ENCODE peak calls at places on chromosomes 7 and 10, in eight cellular contexts. P is heart left ventricle; O is esophagus muscularis mucosa; G is DND-41; J is cardiac muscle cell; S is ovary; L is prostate gland; E is CD8-positive, alpha-beta memory T cell. C is an unnamed sample.

GRCh38 chr10:78952018-78952417 is 116.7 kb upstream of the ZMIZ1 start:
- DNase-seq in P (no peak), O (no peak), G (no peak), J (no peak), S (no peak), L (no peak), E (no peak), C (no peak)

GRCh38 chr10:84668186-84668763 is 339.9 kb downstream of the CCSER2 start:
- DNase-seq in P (no peak), O (no peak), G (no peak), J (no peak), S (no peak), L (no peak), E (no peak), C (no peak)

GRCh38 chr10:112953760-112954159 is 3.7 kb downstream of the TCF7L2 start:
- DNase-seq in P (no peak), O (no peak), G (no peak), J (peak; percentile 63), S (no peak), L (no peak), E (no peak), C (no peak)

GRCh38 chr10:51700228-51700835 is 937 bp upstream of the CSTF2T start:
- DNase-seq in P (no peak), O (no peak), G (peak; percentile 19), J (peak; percentile 45), S (peak; percentile 59), L (peak; percentile 63), E (no peak), C (no peak)

GRCh38 chr7:104045183-104045582 is 55.7 kb upstream of the RELN start:
- DNase-seq in P (no peak), O (no peak), G (no peak), J (peak; percentile 2), S (no peak), L (no peak), E (no peak), C (no peak)

GRCh38 chr7:115477193-115477651 is 553.3 kb downstream of the TFEC start:
- DNase-seq in P (no peak), O (no peak), G (no peak), J (peak; percentile 47), S (peak; percentile 54), L (no peak), E (no peak), C (no peak)

GRCh38 chr10:79434816-79435215 is 10.6 kb downstream of the ZCCHC24 start:
- DNase-seq in P (no peak), O (no peak), G (no peak), J (peak; percentile 76), S (peak; percentile 77), L (no peak), E (no peak), C (no peak)

GRCh38 chr10:42953684-42954674 is 122.9 kb upstream of the RET start:
- DNase-seq in P (peak; percentile 20), O (peak; percentile 83), G (no peak), J (no peak), S (no peak), L (no peak), E (no peak), C (no peak)

GRCh38 chr7:34612671-34613070 is 45.3 kb upstream of the NPSR1 start:
- DNase-seq in P (no peak), O (no peak), G (no peak), J (peak; percentile 39), S (no peak), L (no peak), E (no peak), C (no peak)

GRCh38 chr7:94115316-94115715 is 111.2 kb upstream of the BET1 start:
- DNase-seq in P (no peak), O (no peak), G (no peak), J (peak; percentile 27), S (no peak), L (no peak), E (no peak), C (no peak)

GRCh38 chr7:73739387-73739767 is 775 bp upstream of the ABHD11 start:
- DNase-seq in P (peak; percentile 51), O (no peak), G (no peak), J (no peak), S (peak; percentile 52), L (no peak), E (no peak), C (no peak)

GRCh38 chr7:2063562-2064360 is 169.0 kb downstream of the MAD1L1 start:
- DNase-seq in P (no peak), O (no peak), G (no peak), J (peak; percentile 20), S (peak; percentile 44), L (no peak), E (no peak), C (no peak)

GRCh38 chr10:28738200-28738599 is 60.9 kb downstream of the BAMBI start:
- DNase-seq in P (no peak), O (no peak), G (peak; percentile 5), J (no peak), S (no peak), L (no peak), E (no peak), C (no peak)

GRCh38 chr7:5630670-5631069 is 150.8 kb downstream of the RNF216 start:
- DNase-seq in P (peak; percentile 29), O (no peak), G (no peak), J (no peak), S (no peak), L (no peak), E (peak; percentile 48), C (no peak)

GRCh38 chr7:101865031-101865824 is 47.8 kb downstream of the CUX1 start:
- DNase-seq in P (no peak), O (no peak), G (no peak), J (no peak), S (no peak), L (no peak), E (no peak), C (no peak)

GRCh38 chr10:61958311-61958710 is 56.8 kb downstream of the ARID5B start:
- DNase-seq in P (no peak), O (no peak), G (no peak), J (no peak), S (no peak), L (no peak), E (no peak), C (no peak)

GRCh38 chr10:17527530-17528146 is 73.2 kb upstream of the ST8SIA6 start:
- DNase-seq in P (no peak), O (no peak), G (no peak), J (peak; percentile 89), S (no peak), L (no peak), E (no peak), C (no peak)

GRCh38 chr7:74575083-74575803 is 82.3 kb upstream of the GTF2I start:
- DNase-seq in P (no peak), O (no peak), G (no peak), J (peak; percentile 36), S (no peak), L (peak; percentile 71), E (no peak), C (no peak)

GRCh38 chr10:58919927-58920654 is 256.4 kb upstream of the PHYHIPL start:
- DNase-seq in P (no peak), O (no peak), G (no peak), J (peak; percentile 78), S (no peak), L (no peak), E (no peak), C (no peak)

DNA sequence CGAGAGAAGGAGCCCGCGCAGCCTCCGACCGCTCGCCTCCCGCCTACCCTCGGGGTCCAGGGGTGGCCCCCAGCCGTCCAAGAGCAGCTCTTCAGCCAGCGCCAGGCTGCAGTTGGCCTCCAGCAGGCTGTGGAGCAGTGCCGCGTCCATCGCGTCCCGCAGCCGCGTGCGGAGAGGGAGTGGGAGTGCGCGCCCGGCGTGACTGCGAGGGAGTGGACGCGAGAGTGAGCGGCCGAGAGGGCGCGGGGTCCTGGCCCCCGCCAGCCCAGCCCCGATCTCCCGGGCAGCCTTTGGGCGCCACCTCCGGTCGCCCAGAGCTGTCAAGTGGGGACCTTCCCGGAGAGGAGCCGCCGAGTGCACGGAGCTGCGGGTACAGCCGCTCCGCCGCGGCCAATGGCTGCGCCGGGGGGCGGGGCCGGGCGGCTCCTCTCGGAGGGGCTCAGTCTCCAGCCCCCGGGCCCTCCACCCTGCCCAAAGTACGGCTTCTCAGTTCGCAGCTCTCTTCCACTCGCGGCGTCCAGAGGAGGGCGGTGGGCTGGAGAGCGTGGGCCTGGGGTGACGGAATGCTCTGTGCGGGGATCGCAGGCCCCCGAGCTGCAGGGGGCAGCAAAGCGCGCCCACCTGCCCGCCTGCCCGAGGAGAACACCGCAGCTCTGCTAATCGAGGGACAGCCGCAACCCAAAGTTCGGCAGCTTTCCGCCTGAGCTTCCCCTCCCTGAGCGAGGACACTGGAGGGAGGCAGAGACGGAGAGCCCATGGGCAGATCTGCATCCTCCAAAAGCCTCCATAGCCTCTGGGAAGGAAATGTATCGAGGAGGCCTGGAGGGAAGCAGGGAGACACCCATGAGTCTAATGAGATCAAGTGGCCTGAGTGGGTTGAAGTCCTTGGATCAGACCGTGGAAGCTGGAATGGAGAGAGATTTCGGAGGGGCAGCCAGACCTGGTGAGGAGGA is at the start of gene CRHR2:
- DNase-seq in P (no peak), O (no peak), G (no peak), J (no peak), S (peak; percentile 55), L (no peak), E (peak; percentile 24), C (no peak)
- H3K27me3 ChIP-seq in P (peaks cover 44% of the 10 kb centered on the region), O (peaks cover 9% of the 10 kb centered on the region), G (peaks cover 14% of the 10 kb centered on the region), J (peaks cover 68% of the 10 kb centered on the region), S (no peaks in the 10 kb centered on the region), L (peaks cover 12% of the 10 kb centered on the region), E (peaks cover 34% of the 10 kb centered on the region), C (peaks cover 20% of the 10 kb centered on the region)

DNA sequence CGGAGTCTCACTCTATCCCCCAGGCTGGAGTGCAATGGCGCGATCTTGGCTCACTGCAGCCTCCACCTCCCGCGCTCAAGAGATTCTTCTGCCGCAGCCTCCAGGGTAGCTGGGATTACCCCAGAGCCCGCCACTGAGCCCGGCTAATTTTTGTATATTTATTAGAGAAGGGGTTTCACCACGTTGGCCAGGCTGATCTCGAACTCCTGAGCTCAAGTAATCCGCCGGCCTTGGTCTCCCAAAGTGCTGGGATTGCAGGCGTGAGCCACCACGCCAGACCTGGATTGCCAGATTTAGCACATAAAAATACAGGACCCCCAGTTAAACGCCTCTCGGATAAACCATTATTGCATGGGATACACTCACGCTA is 428 bp upstream of the GATAD1 start:
- DNase-seq in P (no peak), O (no peak), G (no peak), J (no peak), S (peak; percentile 47), L (no peak), E (no peak), C (no peak)
- H3K4me3 ChIP-seq in P (peak overlapping the region; percentile 100), O (peak overlapping the region; percentile 83), G (peak overlapping the region; percentile 82), J (no peak overlapping the region), S (no peak overlapping the region), L (peak overlapping the region; percentile 98), E (peak overlapping the region; percentile 91), C (no peak overlapping the region)

DNA sequence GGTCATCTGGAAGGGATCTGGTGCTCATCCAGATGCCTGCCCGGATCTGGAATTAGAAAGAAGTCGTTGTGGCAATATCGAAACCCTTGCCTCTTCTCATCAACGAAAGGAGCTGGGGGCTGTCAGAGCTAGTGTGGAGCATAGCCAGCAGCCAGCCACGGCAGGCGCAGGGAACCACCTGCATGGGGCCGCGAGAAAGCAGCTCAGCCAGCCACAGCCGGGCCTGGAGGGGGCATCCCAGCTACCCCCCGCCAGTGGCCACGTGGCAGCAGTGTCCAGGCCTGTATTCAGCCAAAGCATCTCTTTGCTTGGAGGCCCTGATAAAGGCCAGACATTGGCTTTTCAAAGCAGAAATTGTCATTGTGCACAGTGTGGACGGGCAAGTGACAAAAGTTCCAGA is 19.1 kb downstream of the GPR26 start:
- DNase-seq in P (no peak), O (no peak), G (no peak), J (no peak), S (no peak), L (no peak), E (no peak), C (no peak)
- H3K9me3 ChIP-seq in P (no peaks in the 10 kb centered on the region), O (no peaks in the 10 kb centered on the region), G (no peaks in the 10 kb centered on the region), J (no peaks in the 10 kb centered on the region), S (no peaks in the 10 kb centered on the region), L (no peaks in the 10 kb centered on the region), E (no peaks in the 10 kb centered on the region), C (no peaks in the 10 kb centered on the region)

GRCh38 chr7:87599336-87599735 is 1.3 kb downstream of the ABCB1 start:
- DNase-seq in P (peak; percentile 42), O (no peak), G (no peak), J (no peak), S (no peak), L (no peak), E (peak; percentile 50), C (no peak)
- H3K27me3 ChIP-seq in P (peaks cover 31% of the 10 kb centered on the region), O (no peaks in the 10 kb centered on the region), G (no peaks in the 10 kb centered on the region), J (peaks cover 88% of the 10 kb centered on the region), S (no peaks in the 10 kb centered on the region), L (no peaks in the 10 kb centered on the region), E (no peaks in the 10 kb centered on the region), C (peaks cover 11% of the 10 kb centered on the region)

C was measured in iPS DF 6.9.